ENCODE peak calls at places on chromosomes 1 and 21, in six cellular contexts. O is HepG2, M is K562, W is GM12878, F is GM12891, V is H1. I is an unnamed sample.
A peak's percentile ranks its signal among the peaks of the same experiment; 100 is the strongest.

GRCh38 chr1:33378976-33379375 is 51.9 kb downstream of the PHC2 start:
- DNase-seq in O (no peak), M (no peak), W (peak; percentile 25), F (no peak), V (no peak), I (no peak)

GRCh38 chr21:45839274-45839673 is 142.3 kb upstream of the COL6A1 start:
- DNase-seq in O (no peak), M (no peak), W (no peak), F (no peak), V (no peak), I (no peak)

GRCh38 chr1:112625696-112626095 is 6.1 kb downstream of the CAPZA1 start:
- DNase-seq in O (no peak), M (peak; percentile 35), W (no peak), F (no peak), V (no peak), I (no peak)

GRCh38 chr1:209743145-209743482 is 12.7 kb upstream of the TRAF3IP3 start:
- DNase-seq in O (no peak), M (no peak), W (no peak), F (no peak), V (no peak), I (no peak)

GRCh38 chr1:116228501-116228900 is 117.3 kb downstream of the MAB21L3 start:
- DNase-seq in O (no peak), M (no peak), W (no peak), F (no peak), V (no peak), I (no peak)

GRCh38 chr1:56958526-56958925 is 7.3 kb downstream of the C8B start:
- DNase-seq in O (no peak), M (no peak), W (no peak), F (no peak), V (no peak), I (no peak)

GRCh38 chr1:43235451-43236121 is 34.2 kb upstream of the TMEM125 start:
- DNase-seq in O (no peak), M (no peak), W (no peak), F (no peak), V (no peak), I (no peak)

GRCh38 chr1:86912501-86912900 is 1.4 kb downstream of the SELENOF start:
- DNase-seq in O (peak; percentile 33), M (no peak), W (peak; percentile 37), F (no peak), V (no peak), I (no peak)

GRCh38 chr1:20616468-20617156 is 16.6 kb upstream of the PINK1 start:
- DNase-seq in O (no peak), M (no peak), W (no peak), F (peak; percentile 39), V (no peak), I (peak; percentile 33)

GRCh38 chr21:42164064-42164789 is 54.7 kb upstream of the ABCG1 start:
- DNase-seq in O (peak; percentile 24), M (peak; percentile 41), W (no peak), F (peak; percentile 63), V (peak; percentile 7), I (peak; percentile 60)

GRCh38 chr1:222465211-222466041 is 82.5 kb downstream of the HHIPL2 start:
- DNase-seq in O (peak; percentile 91), M (peak; percentile 96), W (peak; percentile 57), F (peak; percentile 85), V (peak; percentile 88), I (peak; percentile 88)

GRCh38 chr1:77533660-77534295 is 148.7 kb downstream of the ZZZ3 start:
- DNase-seq in O (peak; percentile 40), M (peak; percentile 77), W (no peak), F (peak; percentile 48), V (peak; percentile 43), I (peak; percentile 41)

GRCh38 chr1:1033009-1033587 is 13.2 kb downstream of the AGRN start:
- DNase-seq in O (no peak), M (peak; percentile 91), W (peak; percentile 72), F (peak; percentile 99), V (peak; percentile 81), I (peak; percentile 98)

GRCh38 chr1:93042134-93042821 is 36.8 kb upstream of the MTF2 start:
- DNase-seq in O (peak; percentile 70), M (no peak), W (peak; percentile 55), F (peak; percentile 35), V (no peak), I (no peak)

GRCh38 chr1:162328507-162328906 is 48.1 kb downstream of the SPATA46 start:
- DNase-seq in O (no peak), M (no peak), W (no peak), F (no peak), V (no peak), I (no peak)

GRCh38 chr1:2230781-2231666 is 2.9 kb downstream of the SKI start:
- DNase-seq in O (no peak), M (peak; percentile 54), W (no peak), F (no peak), V (no peak), I (no peak)

GRCh38 chr1:150152182-150152536 is 2.4 kb downstream of the PLEKHO1 start:
- DNase-seq in O (no peak), M (no peak), W (no peak), F (no peak), V (no peak), I (no peak)

GRCh38 chr1:150150511-150151021 is 850 bp downstream of the PLEKHO1 start:
- DNase-seq in O (no peak), M (peak; percentile 50), W (no peak), F (no peak), V (no peak), I (no peak)

GRCh38 chr1:150148834-150149489 is 754 bp upstream of the PLEKHO1 start:
- DNase-seq in O (no peak), M (no peak), W (no peak), F (no peak), V (no peak), I (no peak)

GRCh38 chr1:150151291-150152181 is 1.8 kb downstream of the PLEKHO1 start:
- DNase-seq in O (no peak), M (no peak), W (no peak), F (no peak), V (no peak), I (no peak)

GRCh38 chr1:150149490-150150453 is at the start of gene PLEKHO1:
- DNase-seq in O (peak; percentile 27), M (peak; percentile 84), W (no peak), F (peak; percentile 60), V (no peak), I (no peak)
- TF ChIP-seq POLR2AphosphoS5 in O (no peak), M (no peak), W (no peak), F (no peak), V (peak; percentile 71), I (peak; percentile 27)

GRCh38 chr1:94973271-94973922 is 46.5 kb upstream of the CNN3 start:
- DNase-seq in O (no peak), M (no peak), W (no peak), F (no peak), V (no peak), I (no peak)

GRCh38 chr1:94976996-94977548 is 50.2 kb upstream of the CNN3 start:
- DNase-seq in O (no peak), M (no peak), W (no peak), F (no peak), V (no peak), I (no peak)

GRCh38 chr1:94971491-94971924 is 44.6 kb upstream of the CNN3 start:
- DNase-seq in O (no peak), M (no peak), W (no peak), F (no peak), V (no peak), I (no peak)

GRCh38 chr1:94974224-94974623 is 47.3 kb upstream of the CNN3 start:
- DNase-seq in O (no peak), M (no peak), W (no peak), F (no peak), V (no peak), I (no peak)

DNA sequence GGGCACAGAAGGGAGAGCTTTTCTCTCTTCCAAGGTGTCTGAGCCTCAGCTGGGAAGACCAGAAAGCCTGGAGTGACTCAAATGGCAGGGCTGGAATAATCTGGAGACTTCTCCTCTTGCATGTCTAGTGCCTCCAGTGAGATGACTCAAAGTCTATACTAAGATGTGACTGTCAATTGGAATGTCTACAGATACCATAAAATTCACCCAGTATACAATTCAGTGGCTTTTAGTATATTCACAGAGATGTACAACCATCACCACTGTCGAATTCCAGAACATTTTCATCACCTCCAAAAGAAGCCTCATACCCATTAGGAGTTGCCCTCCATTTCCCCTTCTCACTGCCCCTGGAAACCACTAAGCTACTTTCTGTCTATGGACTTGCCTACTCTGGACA is 47.9 kb upstream of the CNN3 start:
- DNase-seq in O (no peak), M (no peak), W (no peak), F (no peak), V (no peak), I (no peak)
- TF ChIP-seq TAF1 in O (no peak), M (no peak), W (no peak), F (no peak), V (no peak), I (no peak)

DNA sequence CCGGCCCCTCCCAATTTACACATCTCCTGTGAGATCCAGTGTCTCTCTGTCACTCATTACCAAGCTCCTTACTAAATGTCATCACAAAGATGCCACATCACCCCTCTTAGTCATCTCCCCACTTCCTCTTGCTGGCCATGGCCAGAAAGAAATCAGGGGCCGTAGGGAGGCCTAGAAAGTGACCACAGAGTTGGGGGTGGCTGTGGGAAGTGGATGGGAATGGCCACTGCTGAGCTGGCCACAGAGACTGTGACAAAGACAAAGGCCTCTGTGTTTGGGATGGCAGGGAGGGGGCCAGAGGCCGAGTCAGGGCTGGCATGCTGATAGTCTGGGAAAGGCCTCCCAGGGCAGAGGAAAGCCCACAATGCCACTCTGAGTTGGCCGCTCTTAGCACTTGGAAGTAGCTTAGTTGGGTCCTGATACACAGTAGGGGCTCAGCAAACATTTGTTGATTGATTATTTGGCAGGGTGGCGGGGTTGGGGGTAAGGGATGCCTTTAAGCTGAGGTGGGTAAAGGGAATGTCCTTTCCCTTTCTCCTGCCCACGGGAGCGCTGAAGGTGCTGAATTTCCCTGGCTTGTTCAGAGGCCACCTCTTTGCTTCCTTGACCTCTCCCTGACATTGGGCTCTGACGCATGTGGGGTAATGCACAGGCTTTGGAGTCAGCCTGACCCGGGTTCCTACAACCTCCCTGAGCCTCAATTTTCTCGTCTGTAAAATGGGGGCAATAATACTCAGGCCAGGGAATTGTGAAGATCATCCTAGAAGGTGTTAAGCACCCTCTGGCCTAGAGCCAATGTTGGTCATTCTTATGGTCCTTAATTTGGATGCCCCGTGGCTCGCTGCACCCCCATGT is 13.2 kb downstream of the NAV1 start:
- DNase-seq in O (no peak), M (no peak), W (no peak), F (no peak), V (no peak), I (no peak)
- TF ChIP-seq POLR2A in O (no peak), M (no peak), W (no peak), F (no peak), V (no peak), I (no peak)

DNA sequence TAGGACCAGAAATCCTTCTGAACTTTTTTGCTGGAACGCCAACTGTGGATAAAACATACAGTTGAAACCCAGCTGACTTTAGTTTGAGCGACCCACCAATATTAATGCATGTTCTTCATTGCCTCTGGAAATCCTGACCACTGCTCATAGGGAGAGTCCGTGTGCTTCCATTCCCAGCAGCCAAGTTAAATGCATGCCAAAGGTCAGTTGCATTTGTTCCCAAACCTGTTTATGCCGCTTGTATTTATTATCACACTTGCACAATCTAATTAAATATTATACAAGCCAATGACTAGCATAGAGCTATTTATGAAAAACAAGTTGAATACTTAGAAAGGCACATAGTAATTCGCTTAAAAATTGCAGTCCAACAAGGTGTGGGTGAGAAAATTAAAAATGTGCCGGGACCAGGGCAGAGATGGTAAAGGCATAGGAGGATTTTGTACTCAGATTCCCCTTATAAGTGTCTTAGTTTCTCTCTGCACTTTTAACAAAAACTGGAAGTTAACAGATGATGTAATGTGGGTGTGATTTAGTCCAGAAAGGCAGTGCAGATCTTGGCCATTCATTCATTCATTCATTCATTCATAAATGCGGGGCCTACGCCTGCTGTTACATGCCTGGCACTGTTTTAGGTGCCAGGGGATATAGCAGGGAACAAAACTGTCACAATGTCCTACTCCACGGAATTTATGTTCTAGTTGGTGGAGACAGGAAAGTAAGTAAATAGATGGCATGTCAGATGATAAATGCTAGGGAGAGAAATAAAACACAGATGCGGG is 99.7 kb downstream of the PRDM2 start:
- DNase-seq in O (no peak), M (no peak), W (no peak), F (no peak), V (no peak), I (no peak)
- TF ChIP-seq POLR2AphosphoS5 in O (no peak), M (no peak), W (no peak), F (no peak), V (no peak), I (no peak)